ENCODE peak calls at places on chromosomes 7 and 10, in five cellular contexts. L, Y, W, V and R are unnamed samples. For H3K27me3, the result is how much of the 10 kb centered on the place peaks cover.

GRCh38 chr7:101216860-101217387 is 457 bp downstream of the PLOD3 start:
- DNase-seq in Y (no peak), W (peak), L (no peak), V (peak), R (peak)

GRCh38 chr7:53035499-53036412 is at the start of gene POM121L12:
- DNase-seq in L (no peak), V (peak), Y (peak), W (no peak), R (no peak)

GRCh38 chr7:116173051-116174028 is 37.0 kb upstream of the TES start:
- DNase-seq in L (no peak), W (no peak), V (no peak), Y (no peak), R (no peak)

GRCh38 chr7:103929808-103930415 is 59.5 kb downstream of the RELN start:
- DNase-seq in Y (no peak), L (no peak), V (no peak), W (no peak), R (no peak)

GRCh38 chr10:102546606-102547310 is 43.0 kb downstream of the SUFU start:
- DNase-seq in Y (no peak), L (no peak), W (no peak), V (no peak), R (peak)

GRCh38 chr10:122277737-122278136 is 6.6 kb downstream of the BTBD16 start:
- DNase-seq in W (no peak), V (no peak), L (no peak), Y (no peak), R (no peak)

GRCh38 chr7:138029941-138030340 is 28.1 kb upstream of the CREB3L2 start:
- DNase-seq in Y (no peak), W (no peak), V (no peak), L (no peak), R (no peak)

GRCh38 chr10:51343391-51343790 is 269.1 kb downstream of the PRKG1 start:
- DNase-seq in Y (no peak), V (no peak), W (no peak), L (no peak), R (no peak)

GRCh38 chr10:581776-582330 is 107.6 kb downstream of the DIP2C start:
- DNase-seq in Y (no peak), V (no peak), L (no peak), W (no peak), R (no peak)

GRCh38 chr10:102633282-102633681 is 11.0 kb upstream of the TRIM8 start:
- DNase-seq in V (peak), Y (peak), L (no peak), W (peak), R (no peak)

GRCh38 chr10:26468691-26469090 is 30.6 kb downstream of the APBB1IP start:
- DNase-seq in Y (no peak), V (peak), W (no peak), L (no peak), R (no peak)

GRCh38 chr7:138021889-138022288 is 20.0 kb upstream of the CREB3L2 start:
- DNase-seq in L (no peak), V (no peak), W (no peak), Y (no peak), R (no peak)

GRCh38 chr10:11806706-11807105 is 16.4 kb upstream of the PROSER2 start:
- DNase-seq in W (no peak), V (no peak), Y (no peak), L (no peak), R (no peak)

GRCh38 chr7:134558370-134558769 is 9.5 kb downstream of the AKR1B15 start:
- DNase-seq in Y (no peak), L (no peak), V (no peak), W (no peak), R (no peak)

GRCh38 chr7:42082144-42082543 is 154.9 kb downstream of the GLI3 start:
- DNase-seq in Y (no peak), V (no peak), W (no peak), L (no peak), R (peak)

GRCh38 chr7:23226841-23227450 is 19.6 kb upstream of the GPNMB start:
- DNase-seq in Y (no peak), W (no peak), V (no peak), L (no peak), R (no peak)

GRCh38 chr7:21526007-21526406 is 16.8 kb upstream of the DNAH11 start:
- DNase-seq in W (no peak), Y (no peak), V (no peak), L (no peak), R (no peak)
- TF ChIP-seq CTCF in W (no peak), Y (peak), V (no peak), L (peak), R (peak)

DNA sequence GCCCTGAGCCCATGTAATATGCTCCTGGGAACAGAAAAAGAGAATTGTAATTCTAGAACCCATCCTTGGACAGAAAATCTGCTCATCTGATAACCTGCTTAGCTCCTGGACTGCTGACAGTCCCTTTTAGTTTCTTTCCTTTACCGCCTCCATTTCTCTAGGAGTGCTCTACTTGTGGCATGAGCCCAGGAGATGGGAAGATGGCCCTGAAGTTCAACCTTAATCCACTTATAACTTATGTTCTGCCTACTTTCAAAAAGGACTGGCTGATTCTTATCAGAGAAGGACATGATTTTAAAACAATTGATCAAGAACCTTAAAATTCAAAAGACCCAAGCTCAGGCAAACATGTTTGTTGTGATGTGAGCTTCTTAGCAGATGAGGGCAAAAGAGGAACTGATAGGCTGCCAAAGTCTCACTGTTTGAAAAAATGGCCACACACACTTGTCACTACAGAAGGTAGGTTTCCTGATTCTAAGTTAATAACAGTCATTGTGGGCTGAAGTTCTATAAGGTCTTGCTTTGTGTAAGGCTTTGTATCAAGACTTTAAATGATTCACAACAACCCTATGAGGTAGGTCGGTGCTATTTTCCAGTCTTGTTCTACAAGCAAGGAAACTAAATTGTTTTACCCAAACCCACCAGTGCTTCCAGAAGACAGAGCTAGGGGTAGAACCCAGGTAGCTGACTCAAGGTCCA is 94.3 kb upstream of the AFAP1L2 start:
- DNase-seq in W (no peak), L (no peak), Y (no peak), V (no peak), R (no peak)
- TF ChIP-seq POLR2A in W (no peak), L (no peak), Y (no peak), V (no peak), R (no peak)

DNA sequence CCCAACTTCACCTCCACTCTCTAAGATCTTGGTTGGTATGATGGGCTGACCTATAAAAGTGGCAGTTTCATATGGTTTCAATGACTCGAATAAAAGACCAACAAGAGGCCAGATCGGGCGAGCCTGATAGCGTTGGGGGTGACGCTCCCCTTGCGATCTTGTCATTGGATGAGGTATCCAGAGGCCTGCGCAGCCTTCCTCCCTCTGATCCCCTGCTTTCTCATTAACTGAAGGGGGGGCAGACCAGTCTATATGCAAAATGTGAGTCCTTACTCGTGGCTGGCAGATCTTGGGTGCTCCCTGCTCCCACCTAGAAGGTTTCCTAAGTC is 937 bp upstream of the COBL start:
- DNase-seq in Y (no peak), V (no peak), W (no peak), L (no peak), R (no peak)
- H3K27me3 ChIP-seq in Y (under half), V (under half), W (under half), L (under half), R (under half)

GRCh38 chr10:74888947-74889661 is 62.7 kb downstream of the KAT6B start:
- DNase-seq in Y (no peak), L (no peak), V (no peak), W (no peak), R (no peak)
- TF ChIP-seq CTCF in Y (no peak), L (no peak), V (no peak), W (no peak), R (no peak)

DNA sequence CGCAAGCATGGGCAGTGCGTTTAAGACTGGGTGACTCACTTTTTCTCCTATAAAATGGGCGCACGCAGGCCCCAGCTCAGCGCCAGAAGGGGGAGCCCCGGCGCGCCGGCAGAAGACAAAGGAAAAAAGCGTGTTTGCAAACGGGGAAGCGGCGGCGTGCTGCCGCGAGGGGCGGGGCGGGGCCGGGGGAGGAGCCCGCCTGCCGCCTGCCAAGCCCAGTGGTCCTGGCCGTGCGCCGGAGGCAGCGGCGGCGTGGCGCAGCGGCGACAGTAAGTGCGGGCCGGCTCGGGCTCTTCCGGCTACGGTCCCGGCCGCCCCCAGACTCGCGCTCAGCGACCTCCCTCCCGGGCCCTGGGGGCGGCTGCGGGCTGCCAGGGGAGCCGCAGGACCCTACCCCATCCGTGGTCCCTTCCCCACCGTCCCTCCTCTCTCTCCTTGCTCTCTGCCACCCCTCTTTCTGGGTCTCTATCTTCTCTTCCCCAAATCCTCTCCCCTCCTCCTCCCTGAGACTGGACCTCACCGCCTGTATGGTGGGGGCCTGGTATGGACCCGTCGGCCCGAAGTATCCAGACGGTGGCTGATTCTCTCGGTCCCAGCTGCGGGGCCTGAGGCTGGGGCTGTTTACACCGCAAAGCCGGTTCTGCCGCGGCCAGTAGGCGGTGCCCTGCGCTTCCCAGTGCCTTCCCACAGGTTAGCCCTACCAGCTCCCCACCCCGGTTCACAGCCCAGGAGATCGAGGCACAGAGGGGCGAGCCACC is at the start of gene SLC29A3:
- DNase-seq in L (peak), V (peak), W (peak), Y (peak), R (peak)
- TF ChIP-seq POLR2A in L (no peak), V (no peak), W (peak), Y (peak), R (peak)

DNA sequence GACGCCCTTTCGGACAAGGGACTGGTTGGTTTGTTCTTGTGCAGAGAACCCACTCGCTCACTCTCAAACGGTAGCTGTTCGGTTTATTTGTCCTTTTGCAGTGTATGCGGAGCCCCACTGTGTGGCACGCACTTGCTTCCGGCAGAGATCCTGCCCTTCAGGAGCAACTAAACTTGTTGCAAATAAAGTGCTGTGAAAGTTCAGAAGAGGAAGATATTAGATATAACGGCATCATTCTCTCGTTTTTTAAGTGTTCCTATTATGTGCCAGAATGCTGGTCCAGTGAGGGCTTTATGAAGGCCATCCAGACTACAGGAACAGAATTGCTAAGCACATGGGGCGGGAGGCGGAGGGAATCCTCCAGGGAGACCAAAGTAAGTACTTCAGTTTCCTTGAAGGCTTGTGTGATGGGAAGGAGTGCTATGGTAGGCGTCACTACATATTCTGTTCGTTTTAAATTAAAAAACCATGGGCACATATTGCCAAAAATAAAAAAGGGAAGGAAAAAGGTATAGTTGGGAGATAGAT is 488 bp upstream of the ERLIN1 start:
- DNase-seq in L (no peak), W (peak), Y (peak), V (no peak), R (no peak)
- H3K27me3 ChIP-seq in L (under half), W (under half), Y (under half), V (under half), R (under half)